ENCODE peak calls at places on chromosomes 16 and 17, in eight cellular contexts. O is stimulated activated CD4-positive, alpha-beta T cell treated with anti-CD3 and anti-CD28 coated beads, Interleukin-15, amount 100 ng/mL, for 24 hours; P is stimulated activated CD8-positive, alpha-beta memory T cell treated with anti-CD3 and anti-CD28 coated beads, Interleukin-12 subunit alpha, Interleukin-12 subunit beta, amount 100 ng/mL, for 4 hours; K is activated T-helper 1 cell treated with anti-CD3 and anti-CD28 coated beads, Interleukin-12 subunit alpha, Interleukin-12 subunit beta, Interleukin-2, Interleukin-4 antibody, amounts not matched to agents 30 ng/mL and 10 ng/mL and 1 ng/mL, durations not matched to agents 14 hours and 24 hours and 36 hours; E is GM10248; W is activated naive CD8-positive, alpha-beta T cell treated with anti-CD3 and anti-CD28 coated beads, Interleukin-2, amount 50 U/mL, for 16 hours; Z is non-pigmented ciliary epithelial cell; G is hepatic stellate cell. C is an unnamed sample.

GRCh38 chr17:7056386-7056785 is 12.5 kb upstream of the SLC16A11 start:
- DNase-seq in P (no peak), E (no peak), K (no peak), Z (no peak), G (no peak), W (no peak), O (no peak), C (no peak)

GRCh38 chr17:71313866-71314265 is 807.0 kb upstream of the SOX9 start:
- DNase-seq in W (no peak), G (no peak), O (no peak), K (no peak), Z (no peak), P (no peak), E (no peak), C (no peak)

GRCh38 chr16:27460663-27461482 is 58.9 kb downstream of the IL21R start:
- DNase-seq in Z (no peak), E (no peak), P (no peak), K (no peak), O (no peak), G (no peak), W (no peak), C (no peak)

GRCh38 chr16:77873066-77873465 is 84.7 kb downstream of the VAT1L start:
- DNase-seq in W (no peak), K (no peak), E (no peak), G (no peak), Z (no peak), P (no peak), O (no peak), C (no peak)

GRCh38 chr16:50300942-50301625 is 34.7 kb downstream of the ADCY7 start:
- DNase-seq in P (no peak), G (peak; percentile 80), W (no peak), E (no peak), O (no peak), K (no peak), Z (no peak), C (no peak)

GRCh38 chr17:2547176-2547575 is 35.5 kb upstream of the METTL16 start:
- DNase-seq in K (no peak), E (no peak), O (no peak), G (peak; percentile 35), Z (no peak), P (no peak), W (no peak), C (peak; percentile 11)

GRCh38 chr17:28750178-28751047 is 6.6 kb downstream of the TRAF4 start:
- DNase-seq in W (peak; percentile 77), G (peak; percentile 79), P (peak; percentile 66), Z (peak; percentile 67), O (peak; percentile 93), K (peak; percentile 82), E (peak; percentile 84), C (peak; percentile 85)

GRCh38 chr17:27631409-27631755 is 394 bp downstream of the LGALS9 start:
- DNase-seq in Z (no peak), K (no peak), P (no peak), O (peak; percentile 30), E (peak; percentile 50), G (no peak), W (no peak), C (no peak)

GRCh38 chr17:59001158-59001814 is 105.4 kb downstream of the TRIM37 start:
- DNase-seq in P (peak; percentile 51), K (peak; percentile 78), G (peak; percentile 48), Z (peak; percentile 48), E (peak; percentile 78), O (peak; percentile 84), W (peak; percentile 46), C (no peak)

GRCh38 chr17:83115202-83115651 is 35.8 kb downstream of the METRNL start:
- DNase-seq in Z (no peak), G (no peak), E (no peak), P (no peak), K (no peak), W (no peak), O (no peak), C (no peak)

GRCh38 chr17:50161023-50161910 is 4.5 kb upstream of the SGCA start:
- DNase-seq in K (peak; percentile 96), G (peak; percentile 100), P (peak; percentile 93), E (peak; percentile 99), O (peak; percentile 96), W (peak; percentile 93), Z (peak; percentile 46), C (peak; percentile 91)

GRCh38 chr17:33049781-33050414 is 58.3 kb downstream of the SPACA3 start:
- DNase-seq in O (peak; percentile 65), G (peak; percentile 66), W (no peak), K (no peak), Z (peak; percentile 3), E (peak; percentile 71), P (no peak), C (peak; percentile 24)

GRCh38 chr16:83351846-83352245 is 455.9 kb upstream of the HSBP1 start:
- DNase-seq in O (no peak), G (peak; percentile 23), Z (no peak), E (no peak), K (no peak), W (no peak), P (no peak), C (no peak)

GRCh38 chr16:31458073-31458834 is 1.0 kb upstream of the ARMC5 start:
- DNase-seq in P (peak; percentile 37), O (peak; percentile 57), K (peak; percentile 58), G (peak; percentile 69), Z (no peak), W (no peak), E (peak; percentile 62), C (no peak)

GRCh38 chr17:74234482-74234881 is 21.1 kb downstream of the TTYH2 start:
- DNase-seq in G (no peak), K (no peak), Z (no peak), O (no peak), P (no peak), W (no peak), E (no peak), C (no peak)

GRCh38 chr17:6910987-6911603 is 79.6 kb upstream of the TEKT1 start:
- DNase-seq in O (no peak), P (no peak), Z (no peak), W (no peak), G (peak; percentile 38), E (peak; percentile 41), K (no peak), C (peak; percentile 63)

GRCh38 chr16:1929105-1929504 is 10.9 kb upstream of the HS3ST6 start:
- DNase-seq in W (no peak), G (no peak), Z (no peak), K (no peak), P (no peak), E (no peak), O (peak; percentile 42), C (peak; percentile 35)